ENCODE peak calls at places on chromosome 18, in seven cellular contexts. One of them, this sample, is unnamed.

GRCh38 chr18:48022531-48023330 is 92.3 kb upstream of the SMAD2 start:
- DNase-seq in mucosa of descending colon: no peak
- DNase-seq in hypothalamus: no peak
- DNase-seq in activated CD8-positive, alpha-beta memory T cell treated with anti-CD3 and anti-CD28 coated beads, Interleukin-2, amount 10 ng/mL, durations not matched to agents 7 days and 5 days: no peak
- DNase-seq in right cardiac atrium: peak; percentile 48
- DNase-seq in LoVo: peak; percentile 61
- DNase-seq in GM19239: peak; percentile 50
- DNase-seq in this sample: no peak

GRCh38 chr18:63207825-63208224 is 111.7 kb downstream of the BCL2 start:
- DNase-seq in hypothalamus: no peak
- DNase-seq in activated CD8-positive, alpha-beta memory T cell treated with anti-CD3 and anti-CD28 coated beads, Interleukin-2, amount 10 ng/mL, durations not matched to agents 7 days and 5 days: no peak
- DNase-seq in GM19239: no peak
- DNase-seq in mucosa of descending colon: no peak
- DNase-seq in right cardiac atrium: no peak
- DNase-seq in LoVo: no peak
- DNase-seq in this sample: no peak

GRCh38 chr18:75157359-75157758 is 51.6 kb downstream of the PTGR3 start:
- DNase-seq in GM19239: no peak
- DNase-seq in hypothalamus: no peak
- DNase-seq in mucosa of descending colon: no peak
- DNase-seq in LoVo: no peak
- DNase-seq in right cardiac atrium: no peak
- DNase-seq in activated CD8-positive, alpha-beta memory T cell treated with anti-CD3 and anti-CD28 coated beads, Interleukin-2, amount 10 ng/mL, durations not matched to agents 7 days and 5 days: no peak
- DNase-seq in this sample: no peak

GRCh38 chr18:1811282-1811681 is 760.0 kb downstream of the METTL4 start:
- DNase-seq in LoVo: no peak
- DNase-seq in activated CD8-positive, alpha-beta memory T cell treated with anti-CD3 and anti-CD28 coated beads, Interleukin-2, amount 10 ng/mL, durations not matched to agents 7 days and 5 days: no peak
- DNase-seq in mucosa of descending colon: no peak
- DNase-seq in hypothalamus: no peak
- DNase-seq in GM19239: no peak
- DNase-seq in right cardiac atrium: no peak
- DNase-seq in this sample: no peak

GRCh38 chr18:45828917-45829811 is 3.7 kb downstream of the SIGLEC15 start:
- DNase-seq in right cardiac atrium: no peak
- DNase-seq in GM19239: no peak
- DNase-seq in hypothalamus: no peak
- DNase-seq in mucosa of descending colon: no peak
- DNase-seq in LoVo: peak; percentile 60
- DNase-seq in activated CD8-positive, alpha-beta memory T cell treated with anti-CD3 and anti-CD28 coated beads, Interleukin-2, amount 10 ng/mL, durations not matched to agents 7 days and 5 days: no peak
- DNase-seq in this sample: no peak

GRCh38 chr18:27712066-27712465 is 464.9 kb downstream of the CDH2 start:
- DNase-seq in right cardiac atrium: no peak
- DNase-seq in hypothalamus: no peak
- DNase-seq in LoVo: no peak
- DNase-seq in activated CD8-positive, alpha-beta memory T cell treated with anti-CD3 and anti-CD28 coated beads, Interleukin-2, amount 10 ng/mL, durations not matched to agents 7 days and 5 days: no peak
- DNase-seq in GM19239: no peak
- DNase-seq in mucosa of descending colon: no peak
- DNase-seq in this sample: no peak

GRCh38 chr18:48136051-48136543 is 205.6 kb upstream of the SMAD2 start:
- DNase-seq in hypothalamus: no peak
- DNase-seq in GM19239: no peak
- DNase-seq in mucosa of descending colon: peak; percentile 73
- DNase-seq in activated CD8-positive, alpha-beta memory T cell treated with anti-CD3 and anti-CD28 coated beads, Interleukin-2, amount 10 ng/mL, durations not matched to agents 7 days and 5 days: no peak
- DNase-seq in right cardiac atrium: peak; percentile 71
- DNase-seq in LoVo: no peak
- DNase-seq in this sample: no peak

GRCh38 chr18:10353791-10354190 is 100.6 kb upstream of the APCDD1 start:
- DNase-seq in mucosa of descending colon: no peak
- DNase-seq in activated CD8-positive, alpha-beta memory T cell treated with anti-CD3 and anti-CD28 coated beads, Interleukin-2, amount 10 ng/mL, durations not matched to agents 7 days and 5 days: no peak
- DNase-seq in hypothalamus: no peak
- DNase-seq in LoVo: no peak
- DNase-seq in right cardiac atrium: no peak
- DNase-seq in GM19239: no peak
- DNase-seq in this sample: no peak

GRCh38 chr18:3610818-3611217 is 160.8 kb downstream of the TGIF1 start:
- DNase-seq in right cardiac atrium: no peak
- DNase-seq in LoVo: no peak
- DNase-seq in GM19239: no peak
- DNase-seq in activated CD8-positive, alpha-beta memory T cell treated with anti-CD3 and anti-CD28 coated beads, Interleukin-2, amount 10 ng/mL, durations not matched to agents 7 days and 5 days: no peak
- DNase-seq in mucosa of descending colon: no peak
- DNase-seq in hypothalamus: no peak
- DNase-seq in this sample: no peak

This sample was measured in activated effector memory CD4-positive, alpha-beta T cell treated with Interleukin-2 at 50 U/mL for 16 hours.